ENCODE peak calls at places on chromosomes 12 and 14, in eight cellular contexts. C, K, W, T, Q, F, D and I are unnamed samples.

GRCh38 chr14:59882957-59883356 is 12.4 kb upstream of the RTN1 start:
- DNase-seq in C (no peak), K (no peak), T (no peak), D (no peak), W (no peak), F (no peak), Q (no peak), I (no peak)

GRCh38 chr12:91357381-91357780 is 174.8 kb upstream of the DCN start:
- DNase-seq in K (no peak), Q (no peak), C (no peak), W (no peak), D (no peak), F (no peak), T (no peak), I (no peak)

GRCh38 chr14:56666716-56667115 is 87.1 kb downstream of the TMEM260 start:
- DNase-seq in Q (peak), F (no peak), K (no peak), W (no peak), T (no peak), D (peak), C (no peak), I (no peak)

GRCh38 chr12:13197526-13198141 is 1.1 kb downstream of the EMP1 start:
- DNase-seq in D (no peak), K (no peak), C (no peak), W (no peak), Q (no peak), T (peak), F (no peak), I (no peak)

GRCh38 chr12:24268663-24269186 is 319.3 kb upstream of the SOX5 start:
- DNase-seq in T (no peak), D (no peak), W (no peak), K (no peak), F (no peak), Q (no peak), C (no peak), I (no peak)

GRCh38 chr12:13165578-13166120 is 30.9 kb upstream of the EMP1 start:
- DNase-seq in D (peak), K (peak), W (peak), C (peak), T (no peak), Q (peak), F (no peak), I (no peak)

GRCh38 chr14:52458721-52459085 is 93.6 kb downstream of the TXNDC16 start:
- DNase-seq in T (no peak), C (no peak), F (no peak), W (no peak), K (no peak), Q (peak), D (no peak), I (no peak)

GRCh38 chr12:34402228-34402898 is 380.1 kb downstream of the ALG10 start:
- DNase-seq in Q (no peak), W (no peak), K (peak), C (peak), T (no peak), F (no peak), D (peak), I (peak)

GRCh38 chr14:104016873-104017650 is 68.4 kb upstream of the ASPG start:
- DNase-seq in F (no peak), K (no peak), Q (no peak), C (no peak), T (no peak), D (no peak), W (no peak), I (no peak)

GRCh38 chr12:32777776-32778175 is 22.1 kb upstream of the YARS2 start:
- DNase-seq in K (no peak), T (no peak), W (no peak), D (no peak), Q (peak), F (no peak), C (no peak), I (no peak)

GRCh38 chr14:22510527-22511110 is 78.4 kb downstream of the DAD1 start:
- DNase-seq in T (no peak), K (no peak), F (no peak), Q (peak), C (peak), W (no peak), D (peak), I (no peak)

GRCh38 chr12:63906876-63907275 is 62.4 kb downstream of the SRGAP1 start:
- DNase-seq in D (no peak), C (no peak), T (no peak), W (no peak), Q (no peak), F (no peak), K (no peak), I (peak)

GRCh38 chr12:127277882-127278281 is 989.1 kb upstream of the TMEM132C start:
- DNase-seq in W (no peak), D (no peak), T (no peak), K (no peak), F (no peak), Q (no peak), C (no peak), I (no peak)

GRCh38 chr14:50311337-50311973 is 574 bp downstream of the L2HGDH start:
- DNase-seq in Q (no peak), C (no peak), W (no peak), D (peak), T (no peak), K (no peak), F (peak), I (no peak)

GRCh38 chr12:71014180-71014785 is 93.7 kb upstream of the PTPRR start:
- DNase-seq in T (peak), D (peak), C (no peak), K (no peak), F (peak), W (no peak), Q (peak), I (no peak)

GRCh38 chr12:52215587-52216031 is 17.4 kb upstream of the KRT7 start:
- DNase-seq in D (no peak), Q (peak), K (no peak), T (no peak), C (no peak), W (no peak), F (no peak), I (no peak)

GRCh38 chr14:58298880-58299664 is 717 bp downstream of the ARID4A start:
- DNase-seq in T (no peak), D (peak), C (peak), F (peak), Q (no peak), W (peak), K (peak), I (peak)

GRCh38 chr12:95336387-95337067 is 118.9 kb downstream of the VEZT start:
- DNase-seq in T (peak), K (no peak), W (no peak), C (no peak), F (peak), D (peak), Q (peak), I (peak)

GRCh38 chr12:68565391-68565903 is 45.3 kb upstream of the RAP1B start:
- DNase-seq in K (no peak), T (peak), W (no peak), C (no peak), D (peak), F (no peak), Q (peak), I (no peak)

GRCh38 chr12:112686373-112686772 is 105.2 kb upstream of the RPH3A start:
- DNase-seq in F (no peak), C (no peak), K (no peak), Q (no peak), T (no peak), W (no peak), D (no peak), I (no peak)

GRCh38 chr12:94745562-94745961 is 95.2 kb upstream of the TMCC3 start:
- DNase-seq in D (no peak), K (no peak), W (no peak), C (no peak), T (no peak), Q (no peak), F (no peak), I (no peak)

GRCh38 chr12:2049604-2050540 is 2.9 kb upstream of the CACNA1C start:
- DNase-seq in C (no peak), T (no peak), Q (no peak), F (no peak), D (no peak), K (no peak), W (no peak), I (no peak)

GRCh38 chr12:17528394-17528793 is 561.6 kb downstream of the RERGL start:
- DNase-seq in Q (no peak), C (no peak), T (no peak), D (no peak), K (no peak), W (no peak), F (no peak), I (no peak)

GRCh38 chr12:124847113-124847512 is 16.6 kb downstream of the SCARB1 start:
- DNase-seq in K (no peak), D (no peak), F (no peak), T (no peak), C (no peak), Q (no peak), W (no peak), I (no peak)

GRCh38 chr12:44245932-44246331 is 410.1 kb downstream of the TMEM117 start:
- DNase-seq in K (no peak), W (no peak), T (no peak), D (no peak), F (no peak), C (no peak), Q (no peak), I (no peak)

GRCh38 chr12:92794814-92795213 is 92.0 kb downstream of the PLEKHG7 start:
- DNase-seq in F (no peak), K (no peak), D (no peak), W (no peak), T (no peak), Q (no peak), C (no peak), I (no peak)

GRCh38 chr12:123351349-123351748 is 13.3 kb downstream of the SBNO1 start:
- DNase-seq in K (no peak), F (no peak), D (no peak), Q (no peak), T (no peak), W (no peak), C (peak), I (no peak)

GRCh38 chr12:47218191-47218654 is 138.5 kb upstream of the AMIGO2 start:
- DNase-seq in W (no peak), F (no peak), C (peak), D (no peak), K (peak), T (no peak), Q (no peak), I (no peak)

GRCh38 chr14:103729496-103730448 is 14.2 kb downstream of the ZFYVE21 start:
- DNase-seq in K (no peak), W (no peak), Q (no peak), C (no peak), T (no peak), F (no peak), D (no peak), I (no peak)

GRCh38 chr12:18634382-18634781 is 103.4 kb downstream of the PLCZ1 start:
- DNase-seq in K (no peak), T (no peak), Q (no peak), F (no peak), D (no peak), W (no peak), C (no peak), I (no peak)

GRCh38 chr14:33229269-33229924 is 290.7 kb downstream of the NPAS3 start:
- DNase-seq in W (no peak), C (no peak), T (peak), D (no peak), K (no peak), Q (peak), F (no peak), I (no peak)

GRCh38 chr12:3559601-3560294 is 68.7 kb downstream of the PRMT8 start:
- DNase-seq in T (no peak), C (no peak), K (no peak), Q (no peak), W (no peak), F (no peak), D (no peak), I (no peak)

GRCh38 chr12:75177997-75178396 is 31.6 kb downstream of the KCNC2 start:
- DNase-seq in Q (peak), F (no peak), K (no peak), C (no peak), W (no peak), T (peak), D (peak), I (no peak)

GRCh38 chr14:91496790-91497189 is 13.3 kb downstream of the PPP4R3A start:
- DNase-seq in T (no peak), C (no peak), W (no peak), Q (no peak), F (no peak), D (no peak), K (no peak), I (no peak)

GRCh38 chr12:47889040-47889439 is 15.8 kb downstream of the VDR start:
- DNase-seq in Q (no peak), T (no peak), W (no peak), F (no peak), D (no peak), C (no peak), K (peak), I (no peak)

GRCh38 chr12:52870361-52871290 is 21.8 kb upstream of the KRT78 start:
- DNase-seq in K (peak), W (peak), D (peak), Q (peak), F (peak), T (no peak), C (peak), I (peak)

GRCh38 chr14:103556976-103557758 is 5.3 kb downstream of the BAG5 start:
- DNase-seq in D (no peak), T (no peak), K (no peak), C (no peak), F (no peak), W (no peak), Q (no peak), I (no peak)

GRCh38 chr14:37668646-37669045 is 73.2 kb downstream of the TTC6 start:
- DNase-seq in F (no peak), D (no peak), T (no peak), K (no peak), C (no peak), Q (peak), W (no peak), I (no peak)

GRCh38 chr12:103249614-103250013 is 246.2 kb downstream of the C12orf42 start:
- DNase-seq in Q (no peak), T (no peak), D (no peak), F (no peak), C (no peak), K (no peak), W (no peak), I (no peak)